ENCODE peak calls at places on chromosomes 16 and 17, in four cellular contexts. F is A549, N is HepG2, D is K562. Y is an unnamed sample.

GRCh38 chr16:49528035-49528434 is 154.4 kb downstream of the C16orf78 start:
- DNase-seq in N (no peak), D (peak; percentile 5), F (no peak), Y (no peak)

GRCh38 chr17:79993390-79994221 is 42.1 kb downstream of the TBC1D16 start:
- DNase-seq in F (peak; percentile 96), N (peak; percentile 99), D (no peak), Y (peak; percentile 68)

GRCh38 chr17:2871205-2871604 is 75.0 kb downstream of the RAP1GAP2 start:
- DNase-seq in D (no peak), F (no peak), N (no peak), Y (peak; percentile 81)

GRCh38 chr16:11094075-11094593 is 149.8 kb downstream of the CLEC16A start:
- DNase-seq in D (peak; percentile 89), F (no peak), N (no peak), Y (no peak)

GRCh38 chr17:15941781-15942180 is 3.1 kb upstream of the ADORA2B start:
- DNase-seq in F (no peak), D (no peak), N (no peak), Y (no peak)

GRCh38 chr16:67862623-67863583 is 9.9 kb upstream of the EDC4 start:
- DNase-seq in N (no peak), F (no peak), D (no peak), Y (no peak)

GRCh38 chr16:67548265-67549126 is 13.8 kb upstream of the CTCF start:
- DNase-seq in F (no peak), D (no peak), N (no peak), Y (no peak)

GRCh38 chr17:74561580-74561979 is 5.7 kb downstream of the CD300H start:
- DNase-seq in F (no peak), N (no peak), D (no peak), Y (no peak)

GRCh38 chr16:72961863-72962262 is 86.1 kb downstream of the ZFHX3 start:
- DNase-seq in D (no peak), F (no peak), N (no peak), Y (no peak)

GRCh38 chr16:70378869-70379493 is 32.3 kb downstream of the DDX19A start:
- DNase-seq in D (no peak), F (no peak), N (no peak), Y (no peak)

GRCh38 chr17:70137451-70138230 is 31.7 kb upstream of the KCNJ2 start:
- DNase-seq in N (no peak), D (no peak), F (peak; percentile 42), Y (no peak)

GRCh38 chr17:81523139-81524062 is 4.8 kb upstream of the FSCN2 start:
- DNase-seq in D (peak; percentile 71), F (no peak), N (peak; percentile 77), Y (peak; percentile 76)

GRCh38 chr17:4476512-4477070 is 22.1 kb upstream of the SPNS2 start:
- DNase-seq in F (no peak), D (no peak), N (no peak), Y (no peak)

GRCh38 chr16:85033153-85033552 is 5.6 kb downstream of the KIAA0513 start:
- DNase-seq in F (no peak), N (no peak), D (no peak), Y (no peak)
- TF ChIP-seq HMGXB4 in F (no peak), N (no peak), D (no peak), Y (no peak)

GRCh38 chr16:88781140-88782077 is 3.6 kb downstream of the PIEZO1 start:
- DNase-seq in F (no peak), D (peak; percentile 86), N (no peak), Y (no peak)
- TF ChIP-seq HMGXB4 in F (no peak), D (peak; percentile 26), N (no peak), Y (no peak)

GRCh38 chr16:30659507-30660423 is 1.5 kb downstream of the FBRS start:
- DNase-seq in D (no peak), F (no peak), N (no peak), Y (no peak)
- TF ChIP-seq HMGXB4 in D (no peak), F (no peak), N (no peak), Y (no peak)

GRCh38 chr16:1040346-1040745 is 32.2 kb upstream of the SSTR5 start:
- DNase-seq in F (no peak), D (no peak), N (no peak), Y (no peak)

GRCh38 chr16:1042076-1042744 is 30.3 kb upstream of the SSTR5 start:
- DNase-seq in N (no peak), D (no peak), F (no peak), Y (no peak)

GRCh38 chr16:1043831-1044514 is 28.6 kb upstream of the SSTR5 start:
- DNase-seq in D (no peak), F (no peak), N (no peak), Y (no peak)

GRCh38 chr16:1044515-1045362 is 27.8 kb upstream of the SSTR5 start:
- DNase-seq in F (no peak), N (no peak), D (peak; percentile 32), Y (no peak)

GRCh38 chr16:1042776-1043349 is 29.7 kb upstream of the SSTR5 start:
- DNase-seq in F (no peak), D (peak; percentile 28), N (no peak), Y (no peak)
- TF ChIP-seq HMGXB4 in F (no peak), D (no peak), N (no peak), Y (no peak)

GRCh38 chr16:83992624-83993023 is 24.6 kb downstream of the NECAB2 start:
- DNase-seq in D (no peak), F (no peak), N (no peak), Y (no peak)
- TF ChIP-seq HMGXB4 in D (no peak), F (no peak), N (no peak), Y (no peak)

DNA sequence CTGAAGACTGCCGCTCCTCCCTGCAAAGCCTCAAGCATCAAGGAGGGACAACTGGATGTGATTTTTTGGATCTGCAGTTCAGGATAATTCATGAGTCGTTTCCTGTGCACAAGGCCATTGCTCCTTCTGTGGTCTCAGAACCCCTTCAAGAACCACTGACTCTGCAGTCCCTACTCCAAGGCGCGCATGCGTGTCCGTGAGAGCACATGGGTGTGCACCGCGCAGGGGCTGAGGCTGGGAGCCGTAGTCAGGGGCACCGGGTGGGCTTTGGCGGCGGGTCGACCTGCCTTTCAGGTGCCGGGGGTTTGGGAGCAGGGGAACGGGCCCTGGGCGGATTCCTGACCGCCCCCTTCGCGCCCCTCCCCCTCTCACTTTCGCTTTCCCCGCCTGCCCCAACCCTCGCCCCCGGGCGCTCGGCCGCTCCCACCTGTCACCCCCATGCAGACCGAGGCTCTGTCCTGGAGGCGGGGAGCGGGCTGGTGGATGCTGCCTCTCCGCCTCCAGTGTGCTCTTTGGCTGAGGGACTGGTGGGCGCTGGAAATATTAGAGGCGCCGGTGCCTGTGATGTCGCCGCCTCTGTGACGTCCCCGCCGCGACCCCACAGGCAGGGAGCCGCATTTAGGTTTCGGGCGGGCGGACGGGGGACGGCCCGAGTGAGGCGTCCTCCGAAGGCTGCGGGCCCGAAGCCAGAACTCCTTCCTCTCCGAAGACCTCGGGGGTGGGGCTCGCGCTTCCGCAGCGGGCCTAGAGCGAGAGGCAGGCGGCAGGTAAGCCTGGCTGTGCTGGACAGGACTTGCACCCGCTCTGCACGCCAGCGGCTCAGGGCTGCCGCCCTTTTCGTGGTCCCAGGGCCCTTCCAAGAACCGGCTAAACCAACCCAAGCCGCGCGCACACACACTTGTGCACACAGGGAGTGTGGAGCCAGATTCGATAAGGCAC is at the start of gene SPATA32:
- DNase-seq in F (no peak), N (no peak), D (no peak), Y (peak; percentile 73)
- TF ChIP-seq HMGXB4 in F (no peak), N (no peak), D (no peak), Y (no peak)

GRCh38 chr17:1673041-1673790 is 11.5 kb downstream of the PRPF8 start:
- DNase-seq in D (no peak), F (no peak), N (no peak), Y (no peak)
- TF ChIP-seq HMGXB4 in D (no peak), F (no peak), N (no peak), Y (no peak)

GRCh38 chr17:57819273-57819672 is 30.6 kb downstream of the MRPS23 start:
- DNase-seq in D (no peak), N (no peak), F (no peak), Y (no peak)
- TF ChIP-seq HMGXB4 in D (no peak), N (no peak), F (no peak), Y (no peak)

GRCh38 chr16:88854306-88855111 is 2.2 kb downstream of the GALNS start:
- DNase-seq in D (peak; percentile 35), N (no peak), F (no peak), Y (no peak)
- TF ChIP-seq HMGXB4 in D (no peak), N (no peak), F (no peak), Y (no peak)

GRCh38 chr16:84883301-84883700 is 63.5 kb downstream of the CRISPLD2 start:
- DNase-seq in F (no peak), D (no peak), N (no peak), Y (peak; percentile 24)
- TF ChIP-seq HMGXB4 in F (no peak), D (no peak), N (no peak), Y (no peak)